ENCODE peak calls at places on chromosome 18, in six cellular contexts. S is cardiac muscle cell, P is uterus, B is MCF 10A, U is HFFc6, K is glutamatergic neuron. D is an unnamed sample.

GRCh38 chr18:66813138-66813537 is 209.2 kb upstream of the CDH19 start:
- DNase-seq in S (no peak), P (no peak), B (no peak), U (no peak), K (no peak), D (no peak)

GRCh38 chr18:56933472-56933871 is 213.4 kb upstream of the BOD1L2 start:
- DNase-seq in S (no peak), P (no peak), B (no peak), U (no peak), K (no peak), D (no peak)

GRCh38 chr18:48059363-48060109 is 129.1 kb upstream of the SMAD2 start:
- DNase-seq in S (no peak), P (no peak), B (no peak), U (no peak), K (no peak), D (no peak)

GRCh38 chr18:46506974-46507373 is 150.0 kb downstream of the LOXHD1 start:
- DNase-seq in S (no peak), P (no peak), B (no peak), U (no peak), K (no peak), D (no peak)

GRCh38 chr18:37294951-37295350 is 270.6 kb downstream of the CELF4 start:
- DNase-seq in S (peak), P (no peak), B (peak), U (no peak), K (peak), D (no peak)

GRCh38 chr18:79531386-79531785 is 135.7 kb downstream of the NFATC1 start:
- DNase-seq in S (no peak), P (peak), B (no peak), U (no peak), K (peak), D (no peak)

GRCh38 chr18:34122724-34123334 is 101.9 kb downstream of the NOL4 start:
- DNase-seq in S (peak), P (no peak), B (peak), U (peak), K (peak), D (peak)

GRCh38 chr18:34867520-34867919 is 157.4 kb downstream of the DTNA start:
- DNase-seq in S (peak), P (peak), B (no peak), U (no peak), K (peak), D (no peak)

GRCh38 chr18:79584491-79585394 is 94.9 kb upstream of the CTDP1 start:
- DNase-seq in S (no peak), P (peak), B (no peak), U (no peak), K (no peak), D (no peak)

GRCh38 chr18:58541789-58542425 is 87.0 kb downstream of the ALPK2 start:
- DNase-seq in S (peak), P (no peak), B (peak), U (peak), K (no peak), D (peak)

GRCh38 chr18:63505566-63506335 is 29.0 kb downstream of the SERPINB5 start:
- DNase-seq in S (peak), P (no peak), B (peak), U (peak), K (peak), D (no peak)

GRCh38 chr18:3458378-3458777 is 8.4 kb downstream of the TGIF1 start:
- DNase-seq in S (no peak), P (no peak), B (no peak), U (no peak), K (no peak), D (no peak)

GRCh38 chr18:61731693-61732376 is 161.0 kb downstream of the RNF152 start:
- DNase-seq in S (peak), P (no peak), B (no peak), U (no peak), K (no peak), D (peak)

GRCh38 chr18:33716061-33716683 is 138.2 kb downstream of the ASXL3 start:
- DNase-seq in S (no peak), P (no peak), B (no peak), U (no peak), K (no peak), D (no peak)

GRCh38 chr18:34976534-34976898 is 64.7 kb upstream of the MAPRE2 start:
- DNase-seq in S (no peak), P (no peak), B (no peak), U (no peak), K (no peak), D (no peak)

GRCh38 chr18:74116628-74117554 is 30.7 kb downstream of the FBXO15 start:
- DNase-seq in S (peak), P (no peak), B (peak), U (peak), K (no peak), D (peak)

GRCh38 chr18:50719471-50719987 is 100.3 kb downstream of the MRO start:
- DNase-seq in S (no peak), P (no peak), B (no peak), U (no peak), K (no peak), D (no peak)

GRCh38 chr18:77714716-77715115 is 465.1 kb downstream of the GALR1 start:
- DNase-seq in S (no peak), P (no peak), B (no peak), U (no peak), K (no peak), D (no peak)

GRCh38 chr18:77716282-77716681 is 466.6 kb downstream of the GALR1 start:
- DNase-seq in S (no peak), P (no peak), B (no peak), U (no peak), K (no peak), D (no peak)

GRCh38 chr18:77709107-77709506 is 459.5 kb downstream of the GALR1 start:
- DNase-seq in S (no peak), P (no peak), B (no peak), U (no peak), K (no peak), D (no peak)

GRCh38 chr18:77705301-77705700 is 455.7 kb downstream of the GALR1 start:
- DNase-seq in S (no peak), P (no peak), B (no peak), U (no peak), K (no peak), D (no peak)

GRCh38 chr18:77711096-77711495 is 461.4 kb downstream of the GALR1 start:
- DNase-seq in S (no peak), P (no peak), B (peak), U (no peak), K (no peak), D (no peak)
- TF ChIP-seq CTCF in S (peak), P (no peak), B (peak), U (peak), K (peak), D (no peak)

DNA sequence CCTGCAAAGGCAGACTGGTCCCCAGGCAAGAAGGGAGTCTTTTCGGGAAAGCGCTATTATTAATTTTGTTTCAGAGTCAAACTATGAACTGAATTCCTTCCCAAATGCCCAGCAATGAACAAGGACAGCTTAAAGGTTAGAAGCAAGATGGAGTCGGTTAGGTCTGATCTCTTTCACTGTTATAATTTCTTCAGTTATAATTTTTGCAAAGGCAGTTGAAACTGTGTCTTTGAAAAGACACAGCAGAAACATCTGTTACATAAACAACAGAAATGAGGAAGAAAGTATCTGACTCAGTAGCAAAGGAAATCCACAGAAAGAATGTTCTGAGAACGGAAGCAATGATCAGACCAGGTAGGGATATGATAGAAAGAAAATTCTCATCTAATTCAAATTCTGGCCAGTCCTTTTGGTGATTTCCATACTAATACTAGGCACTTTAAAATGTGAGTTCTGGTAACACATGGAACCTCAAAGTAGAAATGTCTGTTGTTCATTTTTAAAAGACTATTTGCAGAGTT is 5.2 kb upstream of the RMC1 start:
- DNase-seq in S (no peak), P (no peak), B (no peak), U (no peak), K (no peak), D (no peak)
- TF ChIP-seq CTCF in S (no peak), P (no peak), B (no peak), U (no peak), K (no peak), D (no peak)

DNA sequence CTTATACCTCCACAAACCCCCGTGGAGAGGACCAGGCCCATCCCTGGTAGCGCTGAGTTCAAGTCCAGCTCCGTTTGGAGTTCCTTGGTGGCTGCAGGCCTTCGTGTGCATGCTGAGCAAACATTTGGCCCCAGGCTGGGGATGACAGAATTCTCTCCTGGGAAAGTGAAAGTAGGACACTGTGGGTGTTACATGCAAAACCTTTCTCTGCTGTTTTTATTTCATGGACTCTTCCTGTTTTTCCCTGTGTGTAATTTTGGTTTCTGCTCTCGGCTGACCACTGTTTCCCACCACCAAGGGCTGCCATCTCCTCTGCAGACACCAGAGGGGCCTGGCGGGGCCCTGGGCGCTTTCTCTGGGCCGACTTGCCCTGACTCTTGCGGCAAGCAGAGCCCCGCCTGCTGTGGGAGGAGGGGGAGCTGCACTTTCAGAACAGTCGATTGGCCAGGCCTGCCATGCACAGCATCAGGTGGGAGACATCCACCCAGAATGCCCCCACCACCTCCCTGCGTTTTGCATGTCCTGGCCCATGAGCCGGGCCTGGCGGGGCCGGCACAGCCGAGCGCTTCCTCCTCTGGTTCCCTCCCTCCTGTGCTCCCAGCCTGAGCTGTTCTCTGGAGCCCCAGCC is 102.4 kb downstream of the CABLES1 start:
- DNase-seq in S (peak), P (peak), B (no peak), U (no peak), K (no peak), D (no peak)
- TF ChIP-seq CTCF in S (peak), P (no peak), B (no peak), U (peak), K (no peak), D (peak)

DNA sequence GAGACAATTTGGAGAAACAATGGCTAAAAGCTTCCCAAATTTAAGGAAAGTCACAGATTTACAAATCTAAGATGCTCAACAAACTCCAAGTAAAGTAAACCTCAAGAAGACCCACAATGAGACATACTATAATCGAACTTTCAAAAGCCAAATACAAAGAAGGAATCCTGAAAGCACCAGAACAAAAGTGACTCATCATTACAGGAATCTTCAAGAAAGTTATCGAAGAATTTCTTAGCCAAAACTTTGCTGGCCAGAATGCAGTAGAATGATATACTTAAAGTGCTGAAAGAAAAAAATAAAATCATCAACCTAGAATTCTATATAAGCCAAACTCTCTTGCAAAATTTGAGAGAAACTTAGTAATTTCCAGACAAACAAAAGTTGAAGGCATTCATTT is 106.5 kb upstream of the TMEM200C start:
- DNase-seq in S (peak), P (no peak), B (no peak), U (no peak), K (no peak), D (peak)
- TF ChIP-seq CTCF in S (no peak), P (no peak), B (no peak), U (no peak), K (no peak), D (no peak)

D was measured in astrocyte of the cerebellum.